ENCODE peak calls at places on chromosomes 13 and 19, in five cellular contexts. L is tibial artery, V is psoas muscle, B is mammary epithelial cell, X is astrocyte. F is an unnamed sample.
A peak's percentile ranks its signal among the peaks of the same experiment; 100 is the strongest.

GRCh38 chr13:73421310-73421912 is 362.6 kb downstream of the KLF5 start:
- DNase-seq in L (no peak), V (no peak), B (peak; percentile 100), X (peak; percentile 96), F (no peak)

GRCh38 chr13:70249332-70250064 is 141.2 kb upstream of the KLHL1 start:
- DNase-seq in L (no peak), V (no peak), B (peak; percentile 93), X (peak; percentile 74), F (no peak)

GRCh38 chr13:44605275-44605674 is 29.1 kb upstream of the TSC22D1 start:
- DNase-seq in L (no peak), V (no peak), B (no peak), X (no peak), F (no peak)

GRCh38 chr19:39209196-39209595 is 5.1 kb upstream of the SYCN start:
- DNase-seq in L (no peak), V (no peak), B (no peak), X (no peak), F (no peak)

GRCh38 chr19:10424011-10424637 is 3.8 kb downstream of the PDE4A start:
- DNase-seq in L (peak; percentile 82), V (peak; percentile 83), B (peak; percentile 64), X (peak; percentile 38), F (peak; percentile 88)

GRCh38 chr13:20332361-20333096 is 100.4 kb upstream of the GJB6 start:
- DNase-seq in L (no peak), V (peak; percentile 19), B (peak; percentile 45), X (peak; percentile 45), F (no peak)

GRCh38 chr19:51339687-51340656 is 2.0 kb downstream of the VSIG10L start:
- DNase-seq in L (peak; percentile 100), V (peak; percentile 98), B (peak; percentile 95), X (peak; percentile 86), F (peak; percentile 97)

GRCh38 chr13:75585153-75585552 is 35.6 kb downstream of the UCHL3 start:
- DNase-seq in L (no peak), V (no peak), B (no peak), X (no peak), F (no peak)

GRCh38 chr13:23986619-23987018 is 89.3 kb upstream of the C1QTNF9B start:
- DNase-seq in L (no peak), V (no peak), B (no peak), X (peak; percentile 99), F (no peak)

DNA sequence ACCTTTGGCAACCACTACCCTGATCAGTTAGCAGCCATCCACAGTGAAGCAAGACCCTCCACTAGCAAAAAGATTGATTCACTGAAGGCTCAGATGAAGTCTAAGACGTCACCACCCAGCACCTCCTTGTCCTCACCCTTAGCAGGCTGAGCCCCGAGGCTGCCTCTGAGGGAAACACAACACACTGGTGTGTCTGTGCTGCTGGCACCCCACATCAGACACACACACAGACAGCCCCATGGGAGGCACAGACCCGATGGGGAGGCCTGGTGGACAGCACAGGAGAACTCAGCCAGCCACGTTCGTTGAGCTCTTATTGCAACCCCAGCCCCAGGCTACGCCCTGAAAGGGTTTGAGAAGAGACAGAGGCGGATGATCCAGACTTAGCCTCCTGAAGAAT is 94.7 kb downstream of the ZDHHC20 start:
- DNase-seq in L (no peak), V (no peak), B (no peak), X (no peak), F (no peak)
- H3K4me1 ChIP-seq in L (no peaks in the 10 kb centered on the region), V (no peaks in the 10 kb centered on the region), B (no peaks in the 10 kb centered on the region), X (no peaks in the 10 kb centered on the region), F (no peaks in the 10 kb centered on the region)

GRCh38 chr13:47213057-47213456 is 316.2 kb upstream of the HTR2A start:
- DNase-seq in L (no peak), V (no peak), B (no peak), X (peak; percentile 28), F (no peak)
- H3K27ac ChIP-seq in L (no peak overlapping the region), V (no peak overlapping the region), B (no peak overlapping the region), X (no peak overlapping the region), F (no peak overlapping the region)

GRCh38 chr19:45978156-45978555 is 4.5 kb upstream of the NOVA2 start:
- DNase-seq in L (no peak), V (no peak), B (no peak), X (no peak), F (no peak)

GRCh38 chr19:45985321-45985720 is 9.9 kb upstream of the CCDC61 start:
- DNase-seq in L (no peak), V (no peak), B (no peak), X (no peak), F (no peak)

GRCh38 chr19:45976180-45976579 is 2.5 kb upstream of the NOVA2 start:
- DNase-seq in L (no peak), V (no peak), B (no peak), X (no peak), F (no peak)

DNA sequence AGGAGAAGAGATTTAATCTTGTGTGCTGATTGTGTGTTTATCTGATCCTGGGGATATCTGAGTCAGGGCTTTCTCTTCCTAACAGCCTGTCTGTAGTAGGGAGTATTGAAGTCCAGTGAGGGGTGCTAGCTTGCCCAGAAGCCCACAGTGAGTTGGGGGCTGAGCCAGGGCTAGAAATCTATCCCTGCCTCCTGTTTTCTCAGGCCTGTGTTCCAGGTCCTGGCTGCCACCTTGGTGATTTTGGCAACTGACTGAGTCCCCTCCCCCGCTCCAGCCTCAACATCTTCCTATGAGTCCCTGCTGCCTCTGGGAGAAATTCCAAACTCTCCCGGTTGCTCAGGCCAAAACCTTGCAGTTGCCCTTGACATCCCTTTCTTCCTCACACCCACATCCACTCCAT is 7.7 kb upstream of the NOVA2 start:
- DNase-seq in L (no peak), V (no peak), B (no peak), X (no peak), F (no peak)
- H3K4me1 ChIP-seq in L (no peaks in the 10 kb centered on the region), V (no peaks in the 10 kb centered on the region), B (no peaks in the 10 kb centered on the region), X (no peaks in the 10 kb centered on the region), F (no peaks in the 10 kb centered on the region)

GRCh38 chr19:48646192-48646911 is 365 bp upstream of the CA11 start:
- DNase-seq in L (peak; percentile 94), V (peak; percentile 88), B (peak; percentile 68), X (peak; percentile 56), F (peak; percentile 91)

GRCh38 chr19:48646912-48647216 is 877 bp upstream of the CA11 start:
- DNase-seq in L (no peak), V (no peak), B (no peak), X (no peak), F (no peak)

GRCh38 chr19:48644355-48644754 is 1.6 kb downstream of the CA11 start:
- DNase-seq in L (no peak), V (no peak), B (no peak), X (no peak), F (no peak)

GRCh38 chr19:48644839-48645651 is 942 bp downstream of the CA11 start:
- DNase-seq in L (peak; percentile 90), V (peak; percentile 73), B (peak; percentile 42), X (no peak), F (peak; percentile 85)

DNA sequence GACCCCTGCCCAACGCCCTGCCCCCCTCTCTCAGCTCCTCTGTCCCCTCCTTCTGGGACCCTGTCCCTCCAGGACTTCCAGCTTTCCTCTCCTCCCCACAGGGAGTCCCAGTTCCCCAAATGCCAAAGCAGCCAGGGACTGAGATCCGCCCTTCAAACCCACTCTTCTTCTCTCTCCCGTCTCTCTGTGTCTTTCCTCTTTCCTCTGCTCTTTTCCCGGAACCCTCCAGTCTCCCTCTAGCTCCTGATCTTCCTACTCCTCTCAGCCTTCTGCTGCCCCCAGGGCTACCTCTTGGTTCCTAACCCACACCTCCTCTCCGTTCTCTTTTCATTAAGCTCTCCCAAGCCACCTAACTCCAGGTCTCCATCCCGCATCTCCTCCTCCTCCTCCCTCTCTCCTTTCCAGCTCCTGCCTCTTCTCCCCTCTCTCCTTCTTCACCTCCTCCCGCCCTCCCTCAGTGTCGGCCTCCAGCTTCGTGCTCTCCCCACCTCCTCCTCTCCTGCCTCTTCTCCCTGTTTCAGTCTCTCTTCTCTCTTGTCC is at the start of gene CA11:
- DNase-seq in L (no peak), V (no peak), B (no peak), X (no peak), F (no peak)
- H3K27ac ChIP-seq in L (peak within 1 kb of the TSS; percentile 88), V (peak within 1 kb of the TSS; percentile 67), B (no peak within 1 kb of the TSS), X (no peak within 1 kb of the TSS), F (peak within 1 kb of the TSS; percentile 71)